ENCODE peak calls at places on chromosomes 11 and 22, in six cellular contexts. L, J, D, U, W and R are unnamed samples.

GRCh38 chr11:101600948-101601347 is 17.1 kb upstream of the TRPC6 start:
- DNase-seq in L (no peak), J (no peak), D (no peak), U (no peak), W (no peak), R (no peak)

GRCh38 chr22:19962909-19963806 is 21.5 kb upstream of the TXNRD2 start:
- DNase-seq in L (no peak), J (no peak), D (peak), U (no peak), W (no peak), R (peak)

GRCh38 chr11:33742249-33742851 is 6.1 kb upstream of the CD59 start:
- DNase-seq in L (no peak), J (no peak), D (no peak), U (no peak), W (peak), R (no peak)

GRCh38 chr22:29782061-29782845 is 15.1 kb downstream of the UQCR10 start:
- DNase-seq in L (peak), J (no peak), D (no peak), U (no peak), W (no peak), R (peak)

GRCh38 chr22:46522743-46523300 is 14.6 kb downstream of the CELSR1 start:
- DNase-seq in L (no peak), J (no peak), D (no peak), U (no peak), W (no peak), R (no peak)

GRCh38 chr22:32473388-32473952 is 1.1 kb upstream of the FBXO7 start:
- DNase-seq in L (no peak), J (peak), D (peak), U (no peak), W (peak), R (peak)

GRCh38 chr11:128632151-128632791 is 44.9 kb upstream of the ETS1 start:
- DNase-seq in L (no peak), J (peak), D (peak), U (no peak), W (peak), R (peak)

GRCh38 chr11:44604171-44604581 is 38.7 kb downstream of the CD82 start:
- DNase-seq in L (no peak), J (no peak), D (no peak), U (no peak), W (no peak), R (no peak)

GRCh38 chr11:71282581-71283351 is 30.4 kb upstream of the SHANK2 start:
- DNase-seq in L (no peak), J (no peak), D (no peak), U (no peak), W (no peak), R (peak)

GRCh38 chr11:108562746-108563581 is 30.6 kb downstream of the EXPH5 start:
- DNase-seq in L (no peak), J (no peak), D (no peak), U (no peak), W (no peak), R (peak)

GRCh38 chr11:108559340-108559739 is 34.2 kb downstream of the EXPH5 start:
- DNase-seq in L (no peak), J (no peak), D (no peak), U (no peak), W (peak), R (peak)

GRCh38 chr11:108558222-108558621 is 35.3 kb downstream of the EXPH5 start:
- DNase-seq in L (no peak), J (no peak), D (no peak), U (no peak), W (no peak), R (no peak)

GRCh38 chr11:108559904-108560303 is 33.7 kb downstream of the EXPH5 start:
- DNase-seq in L (no peak), J (no peak), D (peak), U (no peak), W (no peak), R (peak)

DNA sequence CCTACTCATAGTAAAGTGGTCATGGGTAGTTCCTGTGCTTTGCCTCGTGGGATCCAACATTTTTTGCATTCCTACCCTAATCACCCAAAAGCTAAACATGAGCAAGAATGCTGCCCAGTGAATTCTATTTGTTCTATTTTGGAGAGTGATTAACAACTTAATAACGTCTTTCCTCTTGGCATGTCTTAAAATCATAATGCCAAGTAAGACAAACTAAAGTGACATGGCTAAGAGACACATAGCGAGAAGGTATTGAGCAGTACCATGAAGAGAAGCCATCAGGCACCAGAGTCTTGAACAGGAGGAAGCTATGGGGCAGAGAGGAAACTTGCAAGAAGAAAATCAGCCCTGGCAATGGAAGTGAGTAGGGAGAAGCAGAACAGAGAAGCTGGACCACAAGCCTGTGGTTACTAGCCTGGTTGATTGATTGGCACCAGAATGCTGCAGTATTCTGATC is 32.0 kb downstream of the EXPH5 start:
- DNase-seq in L (no peak), J (no peak), D (peak), U (no peak), W (no peak), R (no peak)
- H3K27ac ChIP-seq in L (no peak), J (no peak), D (no peak), U (no peak), W (no peak), R (no peak)

GRCh38 chr11:126138636-126139540 is 72.6 kb downstream of the RPUSD4 start:
- DNase-seq in L (no peak), J (no peak), D (no peak), U (no peak), W (no peak), R (no peak)
- H3K27ac ChIP-seq in L (peak), J (no peak), D (no peak), U (no peak), W (no peak), R (no peak)

DNA sequence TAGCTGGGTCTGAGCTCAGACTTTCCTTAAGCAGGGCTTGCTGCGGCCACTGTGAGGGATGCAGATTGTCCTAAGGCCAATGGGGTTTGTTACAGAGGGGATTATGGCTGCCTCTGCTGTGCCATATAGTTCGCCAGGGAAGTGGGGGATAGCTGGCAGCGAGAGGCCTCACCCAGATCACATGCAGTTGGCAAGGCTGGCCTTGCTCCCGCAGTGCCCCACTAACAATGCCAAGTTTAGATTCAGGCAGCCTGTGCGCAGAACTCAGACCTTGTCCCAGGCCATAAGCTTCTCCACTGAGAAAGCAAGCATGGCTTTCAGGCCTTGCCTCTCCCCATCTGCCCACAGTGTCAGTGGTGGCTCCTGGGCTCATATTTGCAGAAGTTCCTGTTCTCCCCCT is 4.7 kb upstream of the APOL2 start:
- DNase-seq in L (no peak), J (no peak), D (no peak), U (no peak), W (no peak), R (no peak)
- H3K27ac ChIP-seq in L (peak), J (no peak), D (no peak), U (no peak), W (no peak), R (no peak)

GRCh38 chr11:66689661-66690590 is 12.2 kb upstream of the RBM4B start:
- DNase-seq in L (no peak), J (no peak), D (no peak), U (peak), W (no peak), R (no peak)
- H3K27ac ChIP-seq in L (no peak), J (no peak), D (no peak), U (no peak), W (no peak), R (no peak)

DNA sequence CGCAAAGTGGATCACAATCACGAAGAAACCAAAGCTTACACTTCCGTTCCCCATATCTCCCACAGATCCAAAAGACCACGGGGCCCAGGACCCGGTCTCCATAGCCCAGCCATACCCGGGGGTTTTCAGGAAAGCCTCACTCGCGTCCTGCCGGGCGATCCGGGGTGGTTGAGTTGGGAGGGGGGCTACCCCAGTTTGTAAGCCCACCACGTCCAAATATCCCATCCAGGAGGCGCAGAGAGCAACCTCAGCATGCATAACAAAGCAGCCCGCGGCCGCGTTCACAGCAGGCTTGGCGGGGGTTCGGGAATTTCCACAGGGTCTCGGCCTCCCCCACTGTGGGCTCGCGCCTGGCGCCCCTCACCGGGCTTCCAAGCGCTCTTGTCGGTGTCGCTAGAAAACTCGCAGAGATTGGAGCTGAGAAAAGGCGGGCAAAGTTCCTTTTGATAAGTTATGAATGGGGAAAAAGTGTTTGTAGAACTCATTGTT is 9.5 kb downstream of the SDF2L1 start:
- DNase-seq in L (no peak), J (no peak), D (no peak), U (no peak), W (no peak), R (no peak)
- H3K27ac ChIP-seq in L (no peak), J (peak), D (peak), U (no peak), W (peak), R (peak)

DNA sequence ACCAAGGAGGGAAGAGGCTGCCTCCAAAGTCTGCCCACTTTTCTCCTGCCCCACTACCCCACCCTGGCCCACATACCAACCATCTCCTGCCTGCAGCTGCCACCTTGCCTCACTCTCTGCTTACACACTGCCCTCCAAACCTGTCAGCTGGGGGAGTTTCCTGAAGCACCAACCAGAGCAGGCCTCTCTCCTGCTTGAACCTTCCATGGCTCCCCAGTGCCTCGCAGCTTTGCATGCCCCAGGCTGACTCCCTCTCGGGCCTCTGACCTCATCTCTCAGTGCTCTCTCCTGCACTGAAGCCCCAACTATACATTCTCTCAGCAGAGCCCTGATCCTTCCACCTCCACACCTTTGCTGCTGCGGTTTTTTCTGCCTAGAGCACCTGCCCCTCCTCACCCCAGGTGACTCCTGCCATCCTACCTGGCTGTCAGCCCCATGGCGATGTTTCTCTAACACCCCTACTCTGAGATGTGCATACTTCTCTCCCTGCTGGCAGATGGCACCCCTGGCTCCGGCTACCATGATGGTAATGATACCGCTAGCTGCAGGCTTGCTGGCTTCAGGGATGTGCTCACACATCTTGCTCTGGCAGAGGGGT is 43.5 kb downstream of the MN1 start:
- DNase-seq in L (no peak), J (no peak), D (no peak), U (no peak), W (no peak), R (no peak)
- H3K27ac ChIP-seq in L (no peak), J (no peak), D (no peak), U (no peak), W (no peak), R (no peak)